ENCODE peak calls at places on chromosomes 13 and 19, in nine cellular contexts. L, Q, U, R, C, O, N, K and X are unnamed samples.
A peak's percentile ranks its signal among the peaks of the same experiment; 100 is the strongest.

GRCh38 chr19:13881692-13882418 is 4.9 kb downstream of the NANOS3 start:
- DNase-seq in C (peak; percentile 29), O (no peak), R (peak; percentile 73), Q (no peak), K (peak; percentile 85), U (peak; percentile 95), L (no peak), N (peak; percentile 99), X (peak; percentile 60)

GRCh38 chr19:30017172-30017571 is 75.1 kb downstream of the URI1 start:
- DNase-seq in U (no peak), R (no peak), L (peak; percentile 3), K (no peak), N (no peak), O (no peak), C (no peak), Q (no peak), X (no peak)

GRCh38 chr13:48892311-48892710 is 83.4 kb upstream of the FNDC3A start:
- DNase-seq in U (no peak), Q (peak; percentile 91), N (no peak), K (peak; percentile 95), C (no peak), R (peak; percentile 91), O (peak; percentile 96), L (no peak), X (peak; percentile 90)

GRCh38 chr13:89486721-89487120 is 1815.5 kb downstream of the SLITRK5 start:
- DNase-seq in R (peak; percentile 17), K (no peak), C (no peak), N (peak; percentile 9), Q (no peak), L (no peak), U (no peak), O (no peak), X (peak; percentile 10)

GRCh38 chr19:45667620-45668341 is at the start of gene GIPR:
- DNase-seq in U (peak; percentile 78), L (peak; percentile 76), Q (no peak), K (peak; percentile 72), R (peak; percentile 14), C (peak; percentile 66), N (peak; percentile 73), O (peak; percentile 79), X (peak; percentile 10)

GRCh38 chr13:76884571-76885202 is 1.5 kb downstream of the KCTD12 start:
- DNase-seq in K (peak; percentile 69), C (no peak), N (peak; percentile 52), U (no peak), O (peak; percentile 40), Q (peak; percentile 64), L (no peak), R (peak; percentile 32), X (peak; percentile 19)

GRCh38 chr19:23002690-23003422 is at the start of gene ZNF728:
- DNase-seq in Q (no peak), O (no peak), N (peak; percentile 22), R (no peak), L (no peak), C (no peak), K (no peak), U (no peak), X (no peak)

GRCh38 chr13:75752848-75753247 is 116.7 kb downstream of the LMO7 start:
- DNase-seq in L (no peak), R (no peak), K (no peak), O (no peak), Q (no peak), N (no peak), C (no peak), U (no peak), X (no peak)

GRCh38 chr13:54989418-54989817 is 1960.8 kb downstream of the OLFM4 start:
- DNase-seq in O (no peak), R (no peak), L (no peak), K (no peak), U (no peak), N (no peak), C (no peak), Q (no peak), X (no peak)

GRCh38 chr19:56834564-56835375 is 5.8 kb downstream of the PEG3 start:
- DNase-seq in N (no peak), C (no peak), O (no peak), Q (no peak), U (no peak), K (peak; percentile 12), R (no peak), L (no peak), X (no peak)

GRCh38 chr13:45074721-45075120 is 45.6 kb upstream of the GTF2F2 start:
- DNase-seq in N (no peak), U (no peak), K (no peak), Q (no peak), L (no peak), C (no peak), O (no peak), R (no peak), X (no peak)

GRCh38 chr19:3120611-3121231 is 15.1 kb upstream of the GNA15 start:
- DNase-seq in K (no peak), C (no peak), R (no peak), U (no peak), O (no peak), Q (no peak), L (no peak), N (no peak), X (no peak)

GRCh38 chr13:51958217-51958547 is 53.1 kb downstream of the ATP7B start:
- DNase-seq in L (no peak), K (no peak), O (no peak), N (no peak), U (no peak), Q (no peak), R (no peak), C (no peak), X (no peak)

GRCh38 chr19:22545751-22546150 is 88.4 kb upstream of the ZNF492 start:
- DNase-seq in C (peak; percentile 7), U (peak; percentile 53), R (peak; percentile 0), Q (no peak), K (peak; percentile 26), O (peak; percentile 5), L (peak; percentile 57), N (no peak), X (no peak)

GRCh38 chr19:38451036-38451435 is 17.5 kb downstream of the RYR1 start:
- DNase-seq in R (no peak), L (no peak), C (no peak), U (no peak), K (no peak), Q (no peak), O (no peak), N (no peak), X (no peak)

GRCh38 chr13:101415358-101416174 is 742 bp downstream of the NALCN start:
- DNase-seq in R (no peak), Q (peak; percentile 13), U (no peak), N (peak; percentile 52), O (no peak), K (peak; percentile 10), L (no peak), C (peak; percentile 3), X (no peak)

GRCh38 chr13:101412076-101412475 is 4.2 kb downstream of the NALCN start:
- DNase-seq in N (peak; percentile 31), R (no peak), Q (peak; percentile 18), U (no peak), C (no peak), K (no peak), O (no peak), L (no peak), X (no peak)

GRCh38 chr13:101417501-101417900 is 1.2 kb upstream of the NALCN start:
- DNase-seq in N (no peak), C (no peak), R (no peak), O (no peak), Q (no peak), K (no peak), L (no peak), U (no peak), X (no peak)

GRCh38 chr13:101417043-101417406 is 717 bp upstream of the NALCN start:
- DNase-seq in K (peak; percentile 63), N (peak; percentile 80), Q (no peak), U (no peak), O (peak; percentile 87), L (no peak), R (peak; percentile 64), C (peak; percentile 9), X (peak; percentile 51)

GRCh38 chr13:101416181-101417042 is at the start of gene NALCN:
- DNase-seq in Q (peak; percentile 49), K (peak; percentile 69), L (no peak), C (peak; percentile 71), O (peak; percentile 14), U (no peak), R (peak; percentile 30), N (peak; percentile 90), X (peak; percentile 14)
- H3K4me3 ChIP-seq in Q (peak within 1 kb of the TSS; percentile 0), K (peak within 1 kb of the TSS; percentile 90), L (no peak within 1 kb of the TSS), C (peak within 1 kb of the TSS; percentile 58), O (peak within 1 kb of the TSS; percentile 53), U (no peak within 1 kb of the TSS), R (peak within 1 kb of the TSS; percentile 65), N (peak within 1 kb of the TSS; percentile 84), X (peak within 1 kb of the TSS; percentile 67)

DNA sequence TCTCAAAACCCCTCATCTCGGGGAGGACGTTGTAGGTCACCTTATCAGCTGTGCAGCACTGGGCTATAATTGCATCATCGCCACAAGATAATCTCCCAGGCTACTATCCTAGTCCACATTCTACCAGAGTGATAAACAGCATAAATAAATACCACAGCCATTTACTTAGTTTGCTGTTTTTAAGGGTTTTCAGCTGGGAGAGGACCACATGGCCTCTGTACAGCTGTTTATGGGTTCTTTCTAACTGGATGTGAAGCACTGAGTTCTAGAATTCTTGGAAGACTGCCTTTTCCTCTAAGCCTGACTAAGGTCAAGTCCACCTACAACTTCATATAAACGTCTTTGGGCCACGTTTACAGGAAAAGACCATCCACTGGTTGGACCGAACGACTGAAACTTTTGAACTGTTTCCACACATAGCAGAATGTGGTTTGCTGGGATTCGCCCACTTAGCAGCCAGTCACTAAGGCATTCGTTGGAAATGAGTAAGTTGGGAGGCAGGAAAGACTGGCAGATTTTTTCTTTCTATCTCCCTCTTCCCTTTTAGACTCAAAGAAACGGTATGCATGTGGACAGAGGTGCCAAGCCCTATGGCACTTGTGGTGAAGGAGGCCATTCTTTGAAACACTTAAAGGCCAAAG is 752.5 kb upstream of the SGCG start:
- DNase-seq in R (peak; percentile 3), C (no peak), O (no peak), U (no peak), N (no peak), Q (no peak), L (no peak), K (no peak), X (no peak)
- H2AFZ ChIP-seq in R (no peak overlapping the region), C (no peak overlapping the region), O (no peak overlapping the region), U (no peak overlapping the region), N (no peak overlapping the region), Q (no peak overlapping the region), L (no peak overlapping the region), K (no peak overlapping the region), X (no peak overlapping the region)

GRCh38 chr13:97245011-97245410 is 22.9 kb downstream of the MBNL2 start:
- DNase-seq in O (no peak), L (no peak), C (no peak), N (no peak), U (no peak), Q (peak; percentile 15), R (no peak), K (no peak), X (no peak)
- H3K79me2 ChIP-seq in O (peaks cover 86% of the 10 kb centered on the region), L (no peaks in the 10 kb centered on the region), C (no peaks in the 10 kb centered on the region), N (peaks cover 64% of the 10 kb centered on the region), U (no peaks in the 10 kb centered on the region), Q (peaks cover 83% of the 10 kb centered on the region), R (peaks cover 76% of the 10 kb centered on the region), K (peaks cover 100% of the 10 kb centered on the region), X (peaks cover 100% of the 10 kb centered on the region)

GRCh38 chr13:102536196-102536595 is 60.6 kb upstream of the TPP2 start:
- DNase-seq in L (no peak), O (no peak), C (no peak), K (no peak), Q (no peak), N (no peak), R (no peak), U (no peak), X (no peak)

GRCh38 chr13:102536695-102537485 is 59.9 kb upstream of the TPP2 start:
- DNase-seq in C (no peak), O (no peak), U (no peak), R (no peak), K (no peak), Q (peak; percentile 60), N (no peak), L (no peak), X (no peak)

GRCh38 chr13:102538938-102539337 is 57.8 kb upstream of the TPP2 start:
- DNase-seq in Q (no peak), K (no peak), U (no peak), N (no peak), C (no peak), R (no peak), O (no peak), L (no peak), X (no peak)
- H3K4me3 ChIP-seq in Q (no peak overlapping the region), K (no peak overlapping the region), U (no peak overlapping the region), N (no peak overlapping the region), C (no peak overlapping the region), R (no peak overlapping the region), O (no peak overlapping the region), L (no peak overlapping the region), X (no peak overlapping the region)